ENCODE peak calls at places on chromosome 3, in seven cellular contexts. D, H, M, T, J, Z and L are unnamed samples.

GRCh38 chr3:123373535-123373987 is 75.3 kb downstream of the ADCY5 start:
- DNase-seq in Z (peak), D (no peak), J (no peak), H (no peak), M (no peak), T (peak), L (no peak)

GRCh38 chr3:71103430-71103881 is 480.1 kb downstream of the FOXP1 start:
- DNase-seq in Z (peak), T (peak), H (no peak), J (no peak), M (peak), D (no peak), L (no peak)

GRCh38 chr3:13715167-13715954 is 164.5 kb downstream of the WNT7A start:
- DNase-seq in J (no peak), M (no peak), Z (peak), H (no peak), D (peak), T (peak), L (no peak)

GRCh38 chr3:113153499-113154107 is 57.8 kb upstream of the BOC start:
- DNase-seq in J (no peak), H (no peak), D (no peak), T (no peak), Z (no peak), M (no peak), L (no peak)

GRCh38 chr3:33063651-33064051 is 33.3 kb downstream of the GLB1 start:
- DNase-seq in D (peak), J (peak), M (no peak), T (no peak), H (no peak), Z (no peak), L (no peak)

GRCh38 chr3:170517251-170517945 is 68.5 kb downstream of the SLC7A14 start:
- DNase-seq in T (no peak), H (no peak), J (no peak), D (no peak), M (no peak), Z (no peak), L (no peak)

GRCh38 chr3:69770219-69770618 is 31.0 kb downstream of the MITF start:
- DNase-seq in T (no peak), H (peak), M (peak), J (no peak), D (no peak), Z (no peak), L (no peak)

GRCh38 chr3:190306513-190307163 is 15.6 kb downstream of the CLDN1 start:
- DNase-seq in T (no peak), D (peak), H (peak), Z (no peak), J (no peak), M (no peak), L (no peak)

GRCh38 chr3:74067296-74067695 is 442.6 kb upstream of the PDZRN3 start:
- DNase-seq in T (no peak), M (no peak), D (peak), H (no peak), Z (peak), J (no peak), L (peak)

GRCh38 chr3:158091526-158091925 is 14.7 kb downstream of the SHOX2 start:
- DNase-seq in H (peak), M (peak), J (no peak), Z (no peak), T (no peak), D (no peak), L (no peak)

GRCh38 chr3:168859574-168859973 is 763.9 kb upstream of the GOLIM4 start:
- DNase-seq in Z (no peak), M (no peak), H (no peak), D (no peak), T (no peak), J (no peak), L (no peak)

GRCh38 chr3:133441867-133442270 is 42.0 kb downstream of the BFSP2 start:
- DNase-seq in T (no peak), H (no peak), D (no peak), Z (no peak), M (no peak), J (no peak), L (no peak)
- H3K4me3 ChIP-seq in T (peak), H (no peak), D (no peak), Z (no peak), M (no peak), J (peak), L (no peak)

DNA sequence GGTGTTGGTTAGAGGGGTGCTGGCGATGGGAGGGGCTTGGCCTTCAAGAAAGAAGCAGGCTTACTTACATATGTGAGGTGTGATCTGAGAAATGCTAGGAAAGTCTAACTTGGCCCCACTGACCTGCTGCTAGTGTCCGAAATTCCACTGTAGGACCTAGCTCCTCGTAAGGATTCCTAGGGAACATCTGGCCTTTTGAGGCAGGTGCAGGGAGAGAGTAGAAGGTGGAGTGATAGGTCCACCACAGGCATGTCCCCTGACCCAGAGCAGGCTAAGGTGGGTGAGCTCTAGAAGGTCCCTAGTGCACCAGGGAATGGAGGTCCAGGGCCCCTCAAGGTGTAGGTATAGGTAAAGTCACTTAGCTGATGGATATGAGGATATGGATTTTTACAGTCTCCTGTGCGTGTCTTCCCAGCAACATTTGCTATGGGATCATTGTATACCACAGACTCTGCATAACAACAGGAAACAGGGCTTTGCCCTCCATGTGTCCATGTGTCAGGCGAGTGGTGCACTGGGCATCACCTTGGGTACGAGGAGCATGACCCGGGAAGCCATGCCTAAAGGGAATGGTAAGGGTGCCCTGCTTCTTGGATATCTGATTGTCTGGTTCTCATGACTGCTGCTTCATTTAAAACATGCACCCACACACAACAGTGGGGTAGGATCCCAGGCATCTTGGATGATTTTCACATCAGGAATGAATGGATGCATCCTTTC is 32.6 kb downstream of the POMGNT2 start:
- DNase-seq in D (no peak), Z (no peak), M (no peak), T (no peak), H (no peak), J (no peak), L (no peak)
- H3K4me3 ChIP-seq in D (no peak), Z (no peak), M (no peak), T (no peak), H (no peak), J (no peak), L (no peak)

DNA sequence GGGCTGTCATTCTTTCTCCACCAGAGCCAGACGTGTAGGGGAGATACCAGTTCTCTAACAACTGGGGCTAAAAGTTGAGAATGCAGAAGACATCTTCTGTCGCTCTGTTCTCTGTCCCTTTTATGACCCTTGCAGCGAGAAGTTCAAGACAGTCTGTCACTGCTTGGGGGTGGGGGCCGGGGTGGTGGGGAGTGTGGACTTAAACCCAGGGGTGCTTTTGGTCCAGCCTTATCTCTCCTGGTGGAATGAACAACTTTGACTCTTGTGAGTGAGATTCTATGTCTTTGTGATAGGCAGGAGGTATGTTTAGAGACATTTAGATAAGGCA is 767 bp upstream of the APOD start:
- DNase-seq in J (no peak), H (no peak), D (no peak), Z (no peak), T (no peak), M (no peak), L (no peak)
- H3K4me3 ChIP-seq in J (no peak), H (no peak), D (no peak), Z (peak), T (peak), M (no peak), L (no peak)

DNA sequence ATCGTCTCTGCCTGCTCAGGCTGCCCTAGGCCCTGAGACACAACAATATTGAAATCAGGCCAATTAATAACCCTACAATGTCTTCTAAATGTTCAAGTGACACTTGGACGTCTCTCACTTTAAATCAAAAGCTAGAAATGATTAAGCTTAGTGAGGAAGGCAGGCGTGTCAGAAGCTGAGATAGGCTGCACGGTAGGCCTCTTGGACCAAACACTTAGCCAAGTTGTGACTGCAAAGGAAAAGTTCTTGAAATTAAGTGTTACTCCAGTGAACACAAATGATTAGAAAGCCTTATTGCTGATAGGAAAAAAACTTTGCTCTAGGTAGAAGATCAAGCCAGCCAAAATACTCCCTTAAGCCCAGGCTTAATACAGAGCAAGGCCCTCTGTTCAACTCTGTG is 2.2 kb downstream of the HPS3 start:
- DNase-seq in J (no peak), Z (no peak), T (no peak), M (no peak), H (no peak), D (no peak), L (no peak)
- H3K4me3 ChIP-seq in J (no peak), Z (no peak), T (peak), M (no peak), H (no peak), D (no peak), L (no peak)

GRCh38 chr3:186194451-186194811 is 85.5 kb upstream of the ETV5 start:
- DNase-seq in H (no peak), M (no peak), J (no peak), Z (no peak), D (no peak), T (no peak), L (no peak)
- H3K4me3 ChIP-seq in H (no peak), M (no peak), J (no peak), Z (no peak), D (peak), T (peak), L (no peak)

GRCh38 chr3:129291487-129291886 is 12.8 kb downstream of the HMCES start:
- DNase-seq in Z (no peak), M (no peak), J (no peak), D (no peak), H (no peak), T (no peak), L (no peak)
- H3K4me3 ChIP-seq in Z (no peak), M (no peak), J (no peak), D (no peak), H (no peak), T (no peak), L (no peak)

DNA sequence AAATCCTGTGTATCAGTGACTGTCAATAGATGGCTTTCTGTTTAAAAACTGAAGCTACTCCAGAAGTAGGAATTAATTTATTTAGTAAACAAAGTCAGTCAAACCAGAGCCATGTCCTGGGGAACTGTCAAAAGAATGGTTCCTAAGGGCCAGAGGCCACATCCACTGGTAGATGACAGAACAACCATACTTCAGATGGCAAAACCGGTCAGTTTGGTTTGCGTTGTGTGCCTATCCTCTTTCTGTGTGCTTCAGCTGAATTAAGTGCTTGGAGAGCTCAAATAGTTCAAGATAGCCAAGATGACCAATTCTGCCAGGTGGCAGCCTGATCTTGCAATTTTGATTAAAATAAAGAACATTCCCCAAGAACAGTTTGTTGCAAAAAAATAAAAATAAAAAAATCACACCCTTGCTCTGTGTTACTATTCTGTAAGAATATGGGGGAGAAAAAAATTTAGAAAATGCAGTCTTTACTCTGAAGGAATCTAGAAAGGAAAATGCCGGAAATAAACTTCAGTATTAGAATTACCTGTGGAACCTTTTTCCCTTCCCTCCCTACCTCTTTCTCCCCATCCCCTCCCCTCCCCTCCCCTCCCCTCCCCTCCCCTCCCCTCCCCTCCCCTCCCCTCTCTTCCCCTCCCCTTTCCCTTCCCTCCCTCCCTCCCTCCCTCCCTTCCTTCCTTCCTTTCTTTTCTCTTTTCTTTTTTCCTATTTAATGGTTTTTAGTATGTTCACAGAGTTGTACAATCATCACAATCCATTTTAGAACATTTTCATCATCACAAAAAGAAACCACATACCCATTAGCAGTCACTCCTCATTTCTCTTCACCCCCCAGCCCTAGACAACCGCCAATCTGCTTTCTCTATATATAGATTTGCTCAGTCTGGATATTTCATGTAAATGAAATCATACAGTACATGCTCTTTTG is 2.6 kb downstream of the MAP3K13 start:
- DNase-seq in J (no peak), T (no peak), H (no peak), Z (no peak), D (no peak), M (no peak), L (peak)
- H3K4me3 ChIP-seq in J (no peak), T (peak), H (no peak), Z (no peak), D (no peak), M (no peak), L (no peak)

DNA sequence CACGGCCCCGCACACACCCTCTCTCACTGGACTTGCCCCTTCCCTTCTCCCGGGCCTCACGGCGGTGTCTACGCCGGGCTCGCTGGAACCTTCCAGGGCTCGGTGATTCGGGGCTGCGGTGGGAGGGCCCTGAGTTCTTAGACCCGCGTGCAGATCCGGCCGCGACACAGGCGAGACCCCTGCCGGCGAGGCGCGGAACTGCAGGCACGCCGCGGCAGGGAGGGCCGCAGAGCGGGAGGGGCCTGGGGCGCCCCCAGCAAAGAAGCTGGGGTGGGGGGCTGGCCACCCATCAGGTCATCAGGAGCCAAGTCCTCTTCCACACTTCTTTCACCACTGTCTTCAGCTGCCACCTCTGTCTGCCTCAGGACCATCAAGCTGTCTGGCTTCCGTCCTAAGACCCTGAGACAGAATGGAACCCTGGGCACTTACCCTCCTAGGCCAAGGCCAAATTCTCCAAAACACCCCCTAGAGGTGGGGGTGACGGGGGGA is 164.5 kb downstream of the XXYLT1 start:
- DNase-seq in M (peak), T (peak), Z (peak), J (peak), H (peak), D (peak), L (peak)
- H3K4me3 ChIP-seq in M (no peak), T (peak), Z (no peak), J (peak), H (no peak), D (no peak), L (no peak)

GRCh38 chr3:134838599-134838998 is 43.5 kb downstream of the EPHB1 start:
- DNase-seq in T (no peak), H (no peak), M (no peak), Z (no peak), D (no peak), J (no peak), L (no peak)
- H3K4me3 ChIP-seq in T (no peak), H (no peak), M (no peak), Z (no peak), D (no peak), J (no peak), L (no peak)

GRCh38 chr3:12186515-12187286 is 28.0 kb upstream of the TIMP4 start:
- DNase-seq in M (no peak), D (no peak), Z (no peak), H (no peak), J (no peak), T (no peak), L (no peak)

GRCh38 chr3:12188328-12188648 is 29.6 kb upstream of the TIMP4 start:
- DNase-seq in H (no peak), Z (no peak), T (no peak), J (no peak), M (no peak), D (no peak), L (no peak)

GRCh38 chr3:12188681-12189287 is 30.1 kb upstream of the TIMP4 start:
- DNase-seq in H (no peak), J (no peak), M (no peak), T (no peak), Z (no peak), D (no peak), L (no peak)

GRCh38 chr3:12186046-12186445 is 27.3 kb upstream of the TIMP4 start:
- DNase-seq in Z (no peak), H (no peak), J (no peak), T (no peak), M (no peak), D (no peak), L (no peak)

GRCh38 chr3:12187448-12188327 is 29.0 kb upstream of the TIMP4 start:
- DNase-seq in M (peak), Z (peak), H (no peak), J (no peak), T (peak), D (no peak), L (no peak)
- H3K4me3 ChIP-seq in M (no peak), Z (no peak), H (no peak), J (no peak), T (no peak), D (no peak), L (no peak)